ENCODE peak calls at places on chromosomes 5 and 9, in six cellular contexts. F, V, K, G, U and J are unnamed samples.

GRCh38 chr5:6781711-6782110 is 68.5 kb downstream of the TENT4A start:
- DNase-seq in K (no peak), G (no peak), U (no peak), F (no peak), V (no peak), J (no peak)

GRCh38 chr5:139639619-139640431 is 8.3 kb upstream of the CXXC5 start:
- DNase-seq in V (no peak), G (peak), K (no peak), U (no peak), F (peak), J (peak)

GRCh38 chr5:15026506-15026905 is 154.9 kb upstream of the ANKH start:
- DNase-seq in U (no peak), F (no peak), K (no peak), V (no peak), G (no peak), J (no peak)

GRCh38 chr5:131783874-131784273 is 12.9 kb downstream of the FNIP1 start:
- DNase-seq in K (no peak), V (no peak), G (no peak), U (no peak), F (no peak), J (no peak)

GRCh38 chr5:14696057-14696456 is 31.5 kb downstream of the OTULIN start:
- DNase-seq in G (no peak), K (no peak), V (no peak), F (no peak), U (peak), J (no peak)

GRCh38 chr9:125494555-125494920 is 212.5 kb downstream of the MAPKAP1 start:
- DNase-seq in K (no peak), G (no peak), V (no peak), U (no peak), F (no peak), J (no peak)

GRCh38 chr5:51386916-51387853 is 3.9 kb downstream of the ISL1 start:
- DNase-seq in K (no peak), U (no peak), V (peak), G (no peak), F (no peak), J (no peak)

GRCh38 chr5:123512631-123513461 is 869 bp downstream of the CSNK1G3 start:
- DNase-seq in U (peak), V (peak), K (no peak), G (peak), F (peak), J (peak)

GRCh38 chr9:115207003-115207837 is 89.3 kb upstream of the TNC start:
- DNase-seq in U (no peak), G (no peak), V (no peak), F (no peak), K (no peak), J (no peak)

GRCh38 chr5:139306197-139306596 is 12.7 kb downstream of the MATR3 start:
- DNase-seq in K (no peak), G (no peak), F (no peak), V (no peak), U (no peak), J (no peak)

GRCh38 chr5:172594431-172594830 is 46.6 kb upstream of the NEURL1B start:
- DNase-seq in U (no peak), F (no peak), K (no peak), V (no peak), G (no peak), J (no peak)

GRCh38 chr5:3304346-3304745 is 291.3 kb upstream of the IRX1 start:
- DNase-seq in G (no peak), K (no peak), U (no peak), V (no peak), F (no peak), J (no peak)

GRCh38 chr9:110640736-110641135 is 27.9 kb upstream of the MUSK start:
- DNase-seq in K (no peak), V (no peak), F (no peak), G (no peak), U (no peak), J (no peak)

GRCh38 chr9:97389249-97389648 is 22.6 kb upstream of the TDRD7 start:
- DNase-seq in F (no peak), K (no peak), G (no peak), V (no peak), U (no peak), J (no peak)

GRCh38 chr5:18752317-18752716 is 1118.1 kb downstream of the TAF11L14 start:
- DNase-seq in K (no peak), V (no peak), F (no peak), G (no peak), U (no peak), J (no peak)

GRCh38 chr5:54312499-54312898 is 2.1 kb upstream of the ARL15 start:
- DNase-seq in K (no peak), U (no peak), G (no peak), V (no peak), F (no peak), J (no peak)

GRCh38 chr5:94870496-94871214 is 252.2 kb downstream of the SLF1 start:
- DNase-seq in V (no peak), F (no peak), G (no peak), K (no peak), U (no peak), J (no peak)

GRCh38 chr5:57338068-57338848 is 144.4 kb downstream of the ACTBL2 start:
- DNase-seq in F (no peak), G (peak), U (peak), K (no peak), V (peak), J (no peak)

GRCh38 chr9:93020151-93020550 is 38.4 kb upstream of the SUSD3 start:
- DNase-seq in G (no peak), U (no peak), F (no peak), V (no peak), K (no peak), J (no peak)

GRCh38 chr5:1547236-1547635 is 23.5 kb upstream of the LPCAT1 start:
- DNase-seq in K (no peak), G (no peak), F (no peak), V (no peak), U (no peak), J (no peak)

GRCh38 chr9:5838884-5839571 is 6.1 kb upstream of the ERMP1 start:
- DNase-seq in V (no peak), K (no peak), F (no peak), U (peak), G (peak), J (no peak)

GRCh38 chr5:96175090-96175489 is 213.4 kb upstream of the ELL2 start:
- DNase-seq in K (no peak), U (peak), V (no peak), G (no peak), F (no peak), J (no peak)

GRCh38 chr9:111873901-111874300 is 22.7 kb upstream of the UGCG start:
- DNase-seq in U (no peak), K (no peak), V (no peak), G (no peak), F (no peak), J (no peak)

GRCh38 chr9:111874500-111874899 is 22.1 kb upstream of the UGCG start:
- DNase-seq in F (no peak), K (no peak), V (no peak), U (no peak), G (no peak), J (no peak)

GRCh38 chr9:111876179-111876578 is 20.4 kb upstream of the UGCG start:
- DNase-seq in V (no peak), F (no peak), K (no peak), U (no peak), G (no peak), J (no peak)

GRCh38 chr9:111878946-111879345 is 17.7 kb upstream of the UGCG start:
- DNase-seq in G (no peak), F (no peak), V (no peak), K (no peak), U (no peak), J (no peak)

DNA sequence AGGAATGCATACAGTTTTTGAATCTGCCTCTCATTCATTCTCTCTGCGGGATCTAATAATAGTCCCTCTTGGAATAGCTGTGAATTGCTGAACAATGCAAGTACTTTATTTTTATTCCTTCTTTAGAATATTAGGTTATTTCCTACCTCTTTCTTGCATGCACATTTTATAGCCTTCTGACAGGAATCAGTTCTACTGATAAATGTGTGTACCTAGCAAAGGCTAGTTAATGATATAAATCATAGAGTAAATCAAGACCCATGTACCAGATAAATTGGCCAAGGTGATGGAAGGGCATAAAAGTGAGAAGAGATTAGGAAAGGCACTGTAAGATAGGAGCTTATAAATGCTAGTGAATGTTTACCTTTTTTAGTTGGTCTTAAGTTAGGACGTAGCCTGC is 19.2 kb upstream of the UGCG start:
- DNase-seq in F (no peak), V (no peak), K (no peak), G (no peak), U (no peak), J (no peak)
- TF ChIP-seq CTCF in F (no peak), V (no peak), K (no peak), G (no peak), U (no peak), J (no peak)

GRCh38 chr5:32357678-32358077 is 44.9 kb upstream of the MTMR12 start:
- DNase-seq in G (no peak), K (no peak), V (no peak), F (no peak), U (no peak), J (no peak)

GRCh38 chr5:32353420-32353819 is 40.7 kb upstream of the MTMR12 start:
- DNase-seq in G (no peak), F (no peak), U (no peak), V (no peak), K (no peak), J (no peak)

GRCh38 chr5:32346869-32347268 is 34.1 kb upstream of the MTMR12 start:
- DNase-seq in U (no peak), G (no peak), V (no peak), K (no peak), F (no peak), J (no peak)

GRCh38 chr5:32355694-32356093 is 43.0 kb upstream of the MTMR12 start:
- DNase-seq in K (no peak), G (no peak), U (no peak), F (no peak), V (no peak), J (no peak)

GRCh38 chr5:32352685-32353084 is 39.9 kb upstream of the MTMR12 start:
- DNase-seq in V (no peak), K (no peak), U (no peak), G (no peak), F (no peak), J (no peak)
- TF ChIP-seq CTCF in V (no peak), K (no peak), U (no peak), G (no peak), F (no peak), J (no peak)

GRCh38 chr5:154191467-154192261 is 1.1 kb downstream of the GALNT10 start:
- DNase-seq in F (no peak), G (no peak), K (no peak), U (no peak), V (no peak), J (no peak)

GRCh38 chr5:154189256-154189818 is 1.2 kb upstream of the GALNT10 start:
- DNase-seq in K (no peak), V (no peak), U (no peak), F (peak), G (peak), J (no peak)

GRCh38 chr5:154189819-154190651 is 498 bp upstream of the GALNT10 start:
- DNase-seq in V (peak), G (peak), F (peak), U (peak), K (no peak), J (peak)

GRCh38 chr5:154193176-154193575 is 2.6 kb downstream of the GALNT10 start:
- DNase-seq in G (no peak), V (no peak), K (no peak), F (no peak), U (no peak), J (no peak)

GRCh38 chr5:154190652-154191304 is at the start of gene GALNT10:
- DNase-seq in V (peak), K (no peak), F (peak), G (peak), U (peak), J (peak)
- TF ChIP-seq CTCF in V (no peak), K (no peak), F (no peak), G (no peak), U (no peak), J (no peak)

DNA sequence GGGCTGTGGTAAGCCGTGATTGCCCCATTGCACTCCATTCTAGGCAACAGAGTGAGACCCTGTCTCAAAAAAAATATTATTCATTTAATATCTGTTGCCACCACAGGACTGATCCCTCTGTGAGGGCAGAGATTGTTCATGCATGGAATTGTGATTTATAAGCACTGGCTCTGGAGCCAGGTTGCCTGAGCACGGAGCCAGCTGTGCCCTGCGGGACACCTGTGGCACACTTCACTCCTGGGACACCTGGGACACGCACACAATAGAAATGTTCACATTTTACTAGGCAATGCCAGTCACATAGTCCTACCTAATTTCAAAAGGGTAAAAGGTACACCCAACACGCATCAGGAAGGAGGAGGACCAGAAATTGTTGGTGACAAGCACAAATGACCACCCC is 83.0 kb upstream of the GABRP start:
- DNase-seq in K (no peak), F (no peak), V (no peak), G (no peak), U (no peak), J (no peak)
- TF ChIP-seq CTCF in K (no peak), F (no peak), V (no peak), G (no peak), U (no peak), J (no peak)

DNA sequence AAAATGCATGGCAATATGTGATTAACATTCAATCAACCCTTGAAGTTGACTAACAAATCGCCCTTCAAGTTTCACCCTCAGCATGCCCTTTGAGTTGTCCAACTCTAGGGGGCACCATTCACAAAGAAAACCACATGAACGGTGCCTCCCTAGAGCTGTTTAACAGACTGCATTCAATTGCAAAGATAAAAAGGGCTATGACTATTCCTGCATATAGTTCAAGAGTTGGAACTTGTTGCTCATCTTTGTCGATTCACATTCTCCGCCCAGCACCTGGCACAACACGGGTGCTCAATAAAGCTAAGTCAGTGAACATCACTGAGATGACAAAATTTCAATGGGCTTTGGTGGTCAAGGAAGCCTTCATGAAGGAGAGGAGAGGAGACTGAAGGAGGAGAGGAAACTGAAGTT is 69.6 kb upstream of the SLC30A5 start:
- DNase-seq in K (no peak), U (peak), F (no peak), G (peak), V (peak), J (no peak)
- TF ChIP-seq CTCF in K (peak), U (peak), F (peak), G (peak), V (peak), J (peak)

GRCh38 chr9:122463828-122464632 is 13.7 kb downstream of the OR1J1 start:
- DNase-seq in U (peak), G (no peak), K (no peak), F (no peak), V (peak), J (no peak)
- TF ChIP-seq CTCF in U (no peak), G (no peak), K (peak), F (no peak), V (peak), J (no peak)

DNA sequence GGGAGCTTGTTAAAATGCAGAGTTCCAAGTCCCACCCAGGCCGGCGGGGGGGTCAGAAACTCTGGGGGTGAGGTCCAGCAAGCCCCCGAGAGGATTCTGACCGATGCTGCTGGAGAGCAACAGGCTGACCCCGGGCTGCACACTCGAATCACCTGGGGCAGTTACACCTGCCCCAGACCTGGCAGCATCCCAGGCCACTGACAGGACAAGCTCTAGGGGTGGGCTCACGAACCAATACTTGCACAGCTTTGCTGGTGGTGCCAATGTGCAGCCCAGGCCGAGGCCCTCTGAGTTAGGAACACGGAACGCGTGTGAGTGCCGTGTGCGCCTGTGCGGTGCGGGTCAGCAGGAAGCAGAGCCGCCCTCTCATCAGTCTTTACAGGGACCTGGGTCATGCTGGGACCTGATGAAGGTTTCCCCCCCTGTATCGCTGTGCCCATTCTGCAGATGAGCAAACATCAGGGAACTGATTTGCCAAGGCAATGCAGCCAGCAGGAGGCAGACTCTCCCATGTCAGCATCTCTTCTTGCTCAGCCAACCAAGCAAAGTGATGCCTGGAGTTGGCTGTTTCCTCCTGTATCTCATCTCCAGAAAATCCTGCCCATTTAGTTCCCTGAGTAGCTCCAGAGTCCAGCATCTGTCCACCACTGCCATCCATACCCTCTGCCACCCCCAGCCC is 16.3 kb downstream of the FAM163B start:
- DNase-seq in G (no peak), F (no peak), V (no peak), U (no peak), K (no peak), J (no peak)
- TF ChIP-seq CTCF in G (no peak), F (no peak), V (peak), U (peak), K (no peak), J (peak)

DNA sequence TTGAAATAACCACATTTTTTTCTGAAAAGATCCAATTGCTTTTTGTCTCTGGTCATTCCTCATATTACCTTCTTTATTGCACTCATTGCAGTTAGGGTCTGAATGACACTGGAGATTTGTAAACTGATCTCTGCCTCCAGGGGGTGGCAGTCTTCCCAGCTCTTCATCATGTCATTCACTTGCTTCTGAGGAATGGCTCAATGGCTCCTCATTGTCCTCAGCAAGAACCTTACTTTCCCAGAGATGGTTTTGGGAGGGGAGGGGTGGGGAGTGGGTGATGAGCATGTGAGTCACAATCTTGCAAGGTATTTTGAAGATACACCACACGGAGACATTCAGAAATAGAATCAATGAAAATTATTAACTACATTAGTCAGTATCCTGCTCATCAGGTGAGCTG is 159.8 kb upstream of the GAS1 start:
- DNase-seq in U (peak), F (no peak), G (no peak), V (no peak), K (no peak), J (no peak)
- TF ChIP-seq CTCF in U (no peak), F (peak), G (no peak), V (peak), K (peak), J (no peak)